ENCODE peak calls at places on chromosomes 6 and 20, in six cellular contexts. C, Z, H, N, Y and V are unnamed samples.

GRCh38 chr20:58638467-58639181 is 12.5 kb upstream of the STX16 start:
- DNase-seq in C (no peak), Z (no peak), H (peak; percentile 17), N (no peak), Y (no peak), V (no peak)

GRCh38 chr6:149190228-149190831 is 127.2 kb upstream of the TAB2 start:
- DNase-seq in C (no peak), Z (peak; percentile 12), H (peak; percentile 69), N (peak; percentile 24), Y (no peak), V (no peak)

GRCh38 chr6:107495196-107495643 is 5.3 kb downstream of the SOBP start:
- DNase-seq in C (no peak), Z (no peak), H (no peak), N (no peak), Y (no peak), V (no peak)

GRCh38 chr20:63641792-63642517 is 11.3 kb downstream of the STMN3 start:
- DNase-seq in C (no peak), Z (peak; percentile 46), H (peak; percentile 89), N (peak; percentile 68), Y (peak; percentile 89), V (peak; percentile 68)

GRCh38 chr6:37059344-37060194 is 54.1 kb downstream of the FGD2 start:
- DNase-seq in C (peak; percentile 90), Z (peak; percentile 95), H (peak; percentile 81), N (peak; percentile 97), Y (peak; percentile 70), V (peak; percentile 95)

GRCh38 chr20:12976720-12977633 is 31.8 kb upstream of the SPTLC3 start:
- DNase-seq in C (no peak), Z (no peak), H (no peak), N (no peak), Y (no peak), V (no peak)

GRCh38 chr20:43558412-43559146 is at the start of gene SGK2:
- DNase-seq in C (no peak), Z (peak; percentile 59), H (no peak), N (peak; percentile 67), Y (no peak), V (peak; percentile 16)

GRCh38 chr6:125107896-125108295 is 45.7 kb upstream of the TPD52L1 start:
- DNase-seq in C (no peak), Z (no peak), H (no peak), N (no peak), Y (no peak), V (no peak)

GRCh38 chr6:105501945-105502344 is 99.1 kb upstream of the PREP start:
- DNase-seq in C (no peak), Z (no peak), H (no peak), N (no peak), Y (no peak), V (no peak)

GRCh38 chr6:136609878-136610706 is 59.9 kb upstream of the MAP7 start:
- DNase-seq in C (peak; percentile 97), Z (peak; percentile 100), H (peak; percentile 78), N (peak; percentile 100), Y (no peak), V (peak; percentile 99)

GRCh38 chr20:13468166-13468565 is 170.6 kb downstream of the TASP1 start:
- DNase-seq in C (no peak), Z (peak; percentile 12), H (no peak), N (peak; percentile 8), Y (no peak), V (no peak)

GRCh38 chr6:153625089-153625488 is 414.0 kb upstream of the OPRM1 start:
- DNase-seq in C (peak; percentile 65), Z (peak; percentile 0), H (no peak), N (peak; percentile 17), Y (peak; percentile 3), V (no peak)

GRCh38 chr6:2875840-2876207 is 27.3 kb downstream of the SERPINB9 start:
- DNase-seq in C (no peak), Z (no peak), H (peak; percentile 71), N (no peak), Y (no peak), V (no peak)

GRCh38 chr6:2264932-2265331 is 19.5 kb upstream of the GMDS start:
- DNase-seq in C (peak; percentile 10), Z (peak; percentile 44), H (no peak), N (peak; percentile 51), Y (no peak), V (peak; percentile 25)

GRCh38 chr20:20594171-20594530 is 118.3 kb downstream of the RALGAPA2 start:
- DNase-seq in C (no peak), Z (peak; percentile 3), H (no peak), N (peak; percentile 15), Y (peak; percentile 5), V (peak; percentile 43)

GRCh38 chr20:38844963-38845362 is 39.5 kb downstream of the PPP1R16B start:
- DNase-seq in C (no peak), Z (no peak), H (no peak), N (no peak), Y (no peak), V (no peak)

GRCh38 chr6:17456711-17457110 is 63.3 kb downstream of the CAP2 start:
- DNase-seq in C (no peak), Z (no peak), H (no peak), N (no peak), Y (no peak), V (no peak)

GRCh38 chr6:125231133-125231532 is 70.6 kb downstream of the HDDC2 start:
- DNase-seq in C (no peak), Z (no peak), H (no peak), N (no peak), Y (no peak), V (no peak)

GRCh38 chr6:74867286-74867685 is 338.6 kb downstream of the COL12A1 start:
- DNase-seq in C (no peak), Z (peak; percentile 39), H (no peak), N (peak; percentile 48), Y (no peak), V (peak; percentile 89)

GRCh38 chr6:170447561-170447930 is 105.6 kb downstream of the PSMB1 start:
- DNase-seq in C (no peak), Z (no peak), H (no peak), N (no peak), Y (no peak), V (no peak)

GRCh38 chr20:47921306-47922279 is 136.3 kb upstream of the SULF2 start:
- DNase-seq in C (no peak), Z (no peak), H (no peak), N (peak; percentile 36), Y (no peak), V (peak; percentile 24)

GRCh38 chr6:134090591-134090990 is 38.2 kb upstream of the SLC2A12 start:
- DNase-seq in C (no peak), Z (no peak), H (no peak), N (no peak), Y (no peak), V (no peak)

GRCh38 chr6:96059586-96059985 is 43.8 kb downstream of the FUT9 start:
- DNase-seq in C (no peak), Z (peak; percentile 79), H (no peak), N (peak; percentile 83), Y (no peak), V (no peak)
- H3K4me3 ChIP-seq in C (no peak overlapping the region), Z (no peak overlapping the region), H (no peak overlapping the region), N (no peak overlapping the region), Y (no peak overlapping the region), V (no peak overlapping the region)

GRCh38 chr6:92848901-92849300 is 570.5 kb downstream of the EPHA7 start:
- DNase-seq in C (no peak), Z (no peak), H (no peak), N (no peak), Y (no peak), V (no peak)
- H3K4me3 ChIP-seq in C (no peak overlapping the region), Z (no peak overlapping the region), H (no peak overlapping the region), N (no peak overlapping the region), Y (no peak overlapping the region), V (no peak overlapping the region)

GRCh38 chr6:56247654-56248122 is 308 bp upstream of the COL21A1 start:
- DNase-seq in C (no peak), Z (no peak), H (no peak), N (no peak), Y (no peak), V (no peak)
- H3K4me3 ChIP-seq in C (peak overlapping the region; percentile 65), Z (peak overlapping the region; percentile 58), H (peak overlapping the region; percentile 65), N (peak overlapping the region; percentile 46), Y (peak overlapping the region; percentile 36), V (peak overlapping the region; percentile 49)

DNA sequence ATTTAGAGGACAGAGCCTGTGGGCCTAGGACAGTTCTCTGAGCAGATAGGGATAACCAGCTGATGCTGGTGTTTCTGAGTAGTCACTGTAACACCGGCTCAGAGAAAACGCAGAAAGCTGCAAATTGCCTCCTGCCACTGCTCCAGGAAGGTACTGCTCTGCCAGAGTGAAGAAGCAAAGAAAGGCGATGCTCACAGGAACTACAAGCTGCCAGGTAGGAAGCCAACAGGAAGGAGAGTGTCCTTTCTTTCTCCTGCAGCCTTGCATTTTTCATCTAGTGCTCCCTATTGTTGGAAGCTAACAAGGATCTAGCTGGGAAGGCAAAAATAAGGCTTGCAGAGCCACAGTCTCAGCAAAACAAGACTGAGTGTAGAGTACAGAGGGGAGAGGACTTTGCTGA is 70.7 kb upstream of the RAB32 start:
- DNase-seq in C (no peak), Z (no peak), H (no peak), N (no peak), Y (no peak), V (no peak)
- H3K4me3 ChIP-seq in C (no peak overlapping the region), Z (no peak overlapping the region), H (no peak overlapping the region), N (no peak overlapping the region), Y (no peak overlapping the region), V (no peak overlapping the region)

DNA sequence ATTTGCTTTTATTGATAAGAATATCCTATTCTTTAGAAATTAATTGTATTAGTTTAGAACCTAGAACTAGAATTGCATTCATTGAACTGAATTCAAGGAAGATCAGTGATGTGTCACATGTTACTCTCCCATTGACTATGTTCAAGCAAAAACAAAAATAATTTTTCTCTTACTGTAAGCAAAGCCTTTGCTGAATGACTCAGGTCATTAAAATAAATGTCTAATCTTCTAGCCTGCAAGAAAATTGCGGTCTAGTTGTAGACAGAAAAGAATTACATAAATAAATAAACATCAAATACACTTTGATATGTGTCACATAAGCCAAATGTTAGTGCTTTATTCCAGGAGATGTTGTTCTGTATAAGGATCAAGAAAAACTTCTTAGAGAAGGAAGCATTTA is 387.9 kb downstream of the ADGRB3 start:
- DNase-seq in C (peak; percentile 62), Z (peak; percentile 75), H (no peak), N (peak; percentile 82), Y (no peak), V (peak; percentile 45)
- H3K4me3 ChIP-seq in C (no peak overlapping the region), Z (no peak overlapping the region), H (no peak overlapping the region), N (no peak overlapping the region), Y (no peak overlapping the region), V (no peak overlapping the region)

GRCh38 chr20:4524307-4524706 is 197.4 kb upstream of the PRND start:
- DNase-seq in C (no peak), Z (no peak), H (no peak), N (no peak), Y (no peak), V (no peak)
- H3K4me3 ChIP-seq in C (no peak overlapping the region), Z (no peak overlapping the region), H (no peak overlapping the region), N (no peak overlapping the region), Y (no peak overlapping the region), V (no peak overlapping the region)

GRCh38 chr20:1813674-1814635 is 81.3 kb upstream of the SIRPA start:
- DNase-seq in C (no peak), Z (no peak), H (no peak), N (no peak), Y (no peak), V (peak; percentile 77)

GRCh38 chr20:1817577-1818211 is 77.5 kb upstream of the SIRPA start:
- DNase-seq in C (no peak), Z (no peak), H (peak; percentile 47), N (no peak), Y (no peak), V (no peak)

GRCh38 chr20:1813101-1813529 is 82.1 kb upstream of the SIRPA start:
- DNase-seq in C (peak; percentile 81), Z (peak; percentile 90), H (peak; percentile 89), N (peak; percentile 94), Y (no peak), V (peak; percentile 96)

GRCh38 chr20:1816384-1817381 is 78.5 kb upstream of the SIRPA start:
- DNase-seq in C (peak; percentile 69), Z (peak; percentile 71), H (no peak), N (peak; percentile 77), Y (no peak), V (peak; percentile 98)

GRCh38 chr20:1815502-1816085 is 79.6 kb upstream of the SIRPA start:
- DNase-seq in C (no peak), Z (no peak), H (no peak), N (no peak), Y (no peak), V (no peak)
- H3K4me3 ChIP-seq in C (no peak overlapping the region), Z (no peak overlapping the region), H (no peak overlapping the region), N (no peak overlapping the region), Y (no peak overlapping the region), V (no peak overlapping the region)